ENCODE peak calls at places on chromosomes 2 and 18, in eight cellular contexts. D, C, A, R, U, N, O and I are unnamed samples.
A peak's percentile ranks its signal among the peaks of the same experiment; 100 is the strongest.

GRCh38 chr2:174527101-174527721 is 40.4 kb upstream of the GPR155 start:
- DNase-seq in R (no peak), O (no peak), U (no peak), A (no peak), C (no peak), D (no peak), N (no peak), I (no peak)

GRCh38 chr2:129710670-129711495 is 268.6 kb upstream of the RAB6C start:
- DNase-seq in U (no peak), A (no peak), D (no peak), R (no peak), O (no peak), N (no peak), C (no peak), I (no peak)

GRCh38 chr18:652131-652530 is 5.3 kb upstream of the TYMS start:
- DNase-seq in R (no peak), C (no peak), O (no peak), U (peak; percentile 52), A (no peak), N (no peak), D (no peak), I (no peak)

GRCh38 chr2:42133771-42134195 is 35.4 kb upstream of the EML4 start:
- DNase-seq in O (no peak), C (no peak), D (no peak), R (no peak), U (peak; percentile 26), N (no peak), A (no peak), I (no peak)

GRCh38 chr2:66845307-66845706 is 410.4 kb downstream of the MEIS1 start:
- DNase-seq in O (no peak), U (no peak), D (no peak), N (no peak), A (peak; percentile 69), R (no peak), C (no peak), I (peak; percentile 51)

GRCh38 chr18:1102848-1103247 is 198.2 kb downstream of the ADCYAP1 start:
- DNase-seq in R (no peak), U (no peak), A (no peak), N (no peak), D (no peak), C (no peak), O (no peak), I (no peak)

GRCh38 chr2:217160978-217161973 is 301.4 kb upstream of the TNP1 start:
- DNase-seq in D (no peak), O (no peak), R (no peak), N (no peak), U (no peak), C (no peak), A (no peak), I (no peak)

GRCh38 chr2:185006481-185006880 is 408.2 kb downstream of the ZNF804A start:
- DNase-seq in A (no peak), U (no peak), O (no peak), N (no peak), D (no peak), R (no peak), C (no peak), I (no peak)

GRCh38 chr2:132272713-132273112 is 111.0 kb upstream of the ANKRD30BL start:
- DNase-seq in A (no peak), O (no peak), N (no peak), C (no peak), R (no peak), U (no peak), D (no peak), I (no peak)

GRCh38 chr2:113175736-113176695 is 2.2 kb downstream of the PSD4 start:
- DNase-seq in R (no peak), C (no peak), A (no peak), N (no peak), D (no peak), U (no peak), O (no peak), I (no peak)

GRCh38 chr2:71798266-71799012 is 345.1 kb downstream of the DYSF start:
- DNase-seq in O (no peak), A (peak; percentile 63), U (peak; percentile 58), N (no peak), C (no peak), R (no peak), D (peak; percentile 59), I (peak; percentile 37)

GRCh38 chr2:101380376-101380775 is 6.9 kb downstream of the CREG2 start:
- DNase-seq in C (no peak), D (peak; percentile 58), N (peak; percentile 55), U (peak; percentile 42), O (no peak), R (no peak), A (peak; percentile 94), I (peak; percentile 67)